ENCODE peak calls at places on chromosomes 6 and 20, in four cellular contexts. One of them, this sample, is unnamed.

GRCh38 chr6:137363805-137364138 is 130.4 kb downstream of the OLIG3 start:
- DNase-seq in B cell: no peak
- DNase-seq in MM.1S: peak
- DNase-seq in HCT116: no peak
- DNase-seq in this sample: peak

GRCh38 chr20:43992885-43993284 is 78.2 kb downstream of the TOX2 start:
- DNase-seq in HCT116: no peak
- DNase-seq in B cell: no peak
- DNase-seq in MM.1S: no peak
- DNase-seq in this sample: no peak

GRCh38 chr6:23728707-23729106 is 397.3 kb upstream of the NRSN1 start:
- DNase-seq in HCT116: no peak
- DNase-seq in B cell: no peak
- DNase-seq in MM.1S: no peak
- DNase-seq in this sample: no peak

GRCh38 chr6:21539621-21540100 is 53.9 kb upstream of the SOX4 start:
- DNase-seq in HCT116: no peak
- DNase-seq in MM.1S: no peak
- DNase-seq in B cell: no peak
- DNase-seq in this sample: no peak

GRCh38 chr6:19538086-19538485 is 299.1 kb upstream of the ID4 start:
- DNase-seq in B cell: no peak
- DNase-seq in HCT116: no peak
- DNase-seq in MM.1S: peak
- DNase-seq in this sample: no peak

GRCh38 chr6:106908386-106908840 is 66.1 kb downstream of the CD24 start:
- DNase-seq in HCT116: no peak
- DNase-seq in B cell: no peak
- DNase-seq in MM.1S: no peak
- DNase-seq in this sample: peak

GRCh38 chr6:149717255-149717587 is 680 bp downstream of the LATS1 start:
- DNase-seq in MM.1S: no peak
- DNase-seq in HCT116: no peak
- DNase-seq in B cell: no peak
- DNase-seq in this sample: no peak

GRCh38 chr20:16922834-16923233 is 174.7 kb downstream of the OTOR start:
- DNase-seq in HCT116: no peak
- DNase-seq in B cell: no peak
- DNase-seq in MM.1S: no peak
- DNase-seq in this sample: no peak

DNA sequence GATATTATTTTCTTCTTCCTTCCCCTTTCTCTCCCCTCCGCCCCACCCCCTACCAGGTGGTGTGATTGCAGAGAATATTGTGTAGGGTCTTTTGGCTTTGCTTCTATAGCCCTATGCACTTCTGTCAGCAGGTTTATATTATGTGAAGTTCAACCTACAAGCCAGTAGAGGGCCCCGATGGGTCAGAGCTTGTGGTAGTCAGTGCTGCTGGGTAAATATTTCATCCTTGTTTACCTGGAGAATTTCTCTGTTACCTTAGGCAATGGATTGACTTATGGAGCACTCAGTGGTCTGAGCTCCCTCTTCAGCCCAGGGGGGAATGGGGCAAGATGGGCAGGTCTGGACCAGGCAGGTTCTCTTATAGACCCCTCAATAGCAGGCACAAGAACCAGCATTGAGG is 720.9 kb downstream of the GRIK2 start:
- DNase-seq in HCT116: peak
- DNase-seq in MM.1S: no peak
- DNase-seq in B cell: no peak
- DNase-seq in this sample: peak
- TF ChIP-seq CTCF in HCT116: peak
- TF ChIP-seq CTCF in MM.1S: peak
- TF ChIP-seq CTCF in B cell: no peak
- TF ChIP-seq CTCF in this sample: peak

DNA sequence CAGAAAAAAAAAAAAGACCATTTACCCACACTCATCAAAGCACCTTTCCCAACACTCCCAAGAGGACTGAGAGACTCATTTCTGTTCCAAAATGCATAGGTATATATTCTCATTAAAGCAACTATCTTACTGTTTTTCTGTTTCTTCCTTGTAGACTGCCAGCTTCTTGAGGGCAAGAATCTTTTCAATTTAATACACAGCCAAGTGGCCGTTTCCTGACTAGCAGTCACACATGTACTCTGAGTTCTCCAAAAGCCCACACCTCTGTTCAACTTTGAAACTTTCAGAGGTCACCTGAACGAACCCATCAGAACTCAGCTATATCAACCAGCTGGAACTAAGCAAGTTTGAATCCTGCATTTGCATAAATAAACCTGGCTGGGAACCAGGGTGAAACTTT is 92.7 kb downstream of the DTNBP1 start:
- DNase-seq in MM.1S: no peak
- DNase-seq in HCT116: no peak
- DNase-seq in B cell: no peak
- DNase-seq in this sample: no peak
- TF ChIP-seq CTCF in MM.1S: no peak
- TF ChIP-seq CTCF in HCT116: no peak
- TF ChIP-seq CTCF in B cell: no peak
- TF ChIP-seq CTCF in this sample: no peak

GRCh38 chr20:63579017-63579705 is 5.1 kb upstream of the HELZ2 start:
- DNase-seq in B cell: no peak
- DNase-seq in HCT116: no peak
- DNase-seq in MM.1S: no peak
- DNase-seq in this sample: no peak

GRCh38 chr20:63577317-63577894 is 3.4 kb upstream of the HELZ2 start:
- DNase-seq in MM.1S: no peak
- DNase-seq in HCT116: no peak
- DNase-seq in B cell: no peak
- DNase-seq in this sample: no peak

GRCh38 chr20:63582382-63583063 is 8.5 kb upstream of the HELZ2 start:
- DNase-seq in MM.1S: no peak
- DNase-seq in B cell: no peak
- DNase-seq in HCT116: no peak
- DNase-seq in this sample: no peak

GRCh38 chr20:63578224-63579016 is 4.4 kb upstream of the HELZ2 start:
- DNase-seq in B cell: no peak
- DNase-seq in HCT116: no peak
- DNase-seq in MM.1S: no peak
- DNase-seq in this sample: no peak

GRCh38 chr20:63580796-63581461 is 6.9 kb upstream of the HELZ2 start:
- DNase-seq in HCT116: peak
- DNase-seq in B cell: peak
- DNase-seq in MM.1S: peak
- DNase-seq in this sample: peak
- TF ChIP-seq CTCF in HCT116: peak
- TF ChIP-seq CTCF in B cell: peak
- TF ChIP-seq CTCF in MM.1S: peak
- TF ChIP-seq CTCF in this sample: peak

GRCh38 chr20:34078540-34078939 is 33.5 kb downstream of the EIF2S2 start:
- DNase-seq in MM.1S: no peak
- DNase-seq in B cell: no peak
- DNase-seq in HCT116: no peak
- DNase-seq in this sample: no peak

GRCh38 chr20:34074101-34074760 is 37.8 kb downstream of the EIF2S2 start:
- DNase-seq in HCT116: no peak
- DNase-seq in MM.1S: no peak
- DNase-seq in B cell: no peak
- DNase-seq in this sample: no peak

GRCh38 chr20:34076952-34077351 is 35.1 kb downstream of the EIF2S2 start:
- DNase-seq in B cell: no peak
- DNase-seq in HCT116: no peak
- DNase-seq in MM.1S: no peak
- DNase-seq in this sample: no peak

GRCh38 chr20:34072778-34073177 is 39.3 kb downstream of the EIF2S2 start:
- DNase-seq in HCT116: no peak
- DNase-seq in MM.1S: no peak
- DNase-seq in B cell: no peak
- DNase-seq in this sample: no peak

GRCh38 chr20:34075647-34076046 is 36.4 kb downstream of the EIF2S2 start:
- DNase-seq in HCT116: no peak
- DNase-seq in MM.1S: no peak
- DNase-seq in B cell: no peak
- DNase-seq in this sample: no peak
- TF ChIP-seq CTCF in HCT116: no peak
- TF ChIP-seq CTCF in MM.1S: peak
- TF ChIP-seq CTCF in B cell: no peak
- TF ChIP-seq CTCF in this sample: no peak

DNA sequence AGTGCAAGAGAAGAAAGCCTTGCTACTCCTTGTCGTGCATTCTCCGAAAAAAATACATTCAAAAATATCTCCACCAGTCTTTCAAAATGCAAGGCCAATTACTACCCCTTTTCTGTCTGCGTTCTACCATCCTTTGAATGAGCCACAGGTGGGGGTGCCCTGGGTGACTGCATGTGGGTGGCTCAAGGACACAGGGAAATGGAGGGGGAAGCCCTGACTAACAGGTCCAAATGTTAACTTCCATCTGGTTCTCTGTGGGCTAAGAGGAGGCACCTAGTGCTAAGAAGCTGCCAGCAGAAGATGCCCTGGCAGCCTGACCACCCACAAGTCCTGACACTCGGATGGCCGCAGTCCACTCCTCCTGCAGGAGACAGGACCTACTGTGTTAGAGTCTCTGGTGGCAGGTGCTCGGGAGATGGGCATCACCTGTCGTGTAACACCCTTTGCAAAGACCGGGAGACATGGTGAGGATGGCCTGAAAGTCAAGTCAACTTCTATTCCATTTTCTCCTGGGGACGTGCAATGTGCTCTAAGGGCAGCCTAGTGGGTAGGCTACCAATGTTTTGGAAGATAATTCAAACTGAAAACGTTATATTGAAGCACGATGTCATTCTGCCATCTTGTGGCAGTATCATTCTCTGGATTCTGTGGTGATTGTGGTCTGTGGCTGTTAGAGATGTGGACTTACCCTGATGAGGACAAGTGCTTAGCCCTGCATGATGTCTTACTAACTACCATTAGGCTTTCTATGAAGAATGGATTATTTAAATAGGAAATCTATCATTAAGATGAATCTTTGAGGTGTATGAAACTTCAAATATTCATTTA is 27.4 kb upstream of the IGF2R start:
- DNase-seq in MM.1S: peak
- DNase-seq in HCT116: peak
- DNase-seq in B cell: no peak
- DNase-seq in this sample: peak
- TF ChIP-seq CTCF in MM.1S: peak
- TF ChIP-seq CTCF in HCT116: peak
- TF ChIP-seq CTCF in B cell: peak
- TF ChIP-seq CTCF in this sample: peak

GRCh38 chr6:17874753-17875152 is 112.7 kb downstream of the KIF13A start:
- DNase-seq in HCT116: no peak
- DNase-seq in MM.1S: no peak
- DNase-seq in B cell: no peak
- DNase-seq in this sample: no peak

GRCh38 chr6:17879224-17879623 is 108.2 kb downstream of the KIF13A start:
- DNase-seq in MM.1S: no peak
- DNase-seq in HCT116: no peak
- DNase-seq in B cell: no peak
- DNase-seq in this sample: no peak

GRCh38 chr6:17878734-17879133 is 108.7 kb downstream of the KIF13A start:
- DNase-seq in MM.1S: no peak
- DNase-seq in HCT116: no peak
- DNase-seq in B cell: no peak
- DNase-seq in this sample: no peak

GRCh38 chr6:17877196-17877889 is 110.1 kb downstream of the KIF13A start:
- DNase-seq in HCT116: no peak
- DNase-seq in B cell: no peak
- DNase-seq in MM.1S: no peak
- DNase-seq in this sample: no peak

DNA sequence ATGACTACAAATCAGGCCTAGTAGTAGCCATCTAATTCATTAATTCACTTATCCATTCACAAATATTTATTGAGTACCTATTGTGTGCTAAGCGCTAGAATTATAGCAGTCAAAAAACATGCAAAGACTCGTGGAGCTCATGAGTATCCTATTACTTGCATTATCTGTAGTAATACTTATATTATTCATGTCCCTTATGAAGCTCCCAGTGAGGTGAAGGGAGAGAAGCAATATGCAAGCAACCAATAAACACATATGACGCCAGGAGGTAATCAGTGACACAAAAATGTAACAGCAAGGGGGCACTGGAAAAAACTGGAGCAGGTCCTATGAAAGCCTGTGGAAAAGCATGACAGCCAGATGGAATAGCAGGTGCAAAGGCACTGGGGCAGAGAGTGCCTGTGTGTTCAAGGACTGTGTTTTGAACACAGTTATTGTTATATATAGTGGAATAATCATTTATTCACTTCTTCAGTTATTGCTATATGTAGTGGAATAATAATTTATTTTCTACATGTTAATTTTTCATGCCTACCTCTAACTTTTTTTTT is 109.5 kb downstream of the KIF13A start:
- DNase-seq in HCT116: no peak
- DNase-seq in B cell: no peak
- DNase-seq in MM.1S: no peak
- DNase-seq in this sample: no peak
- TF ChIP-seq CTCF in HCT116: no peak
- TF ChIP-seq CTCF in B cell: no peak
- TF ChIP-seq CTCF in MM.1S: no peak
- TF ChIP-seq CTCF in this sample: no peak

GRCh38 chr6:7390218-7390878 is 740 bp downstream of the RIOK1 start:
- DNase-seq in MM.1S: no peak
- DNase-seq in B cell: no peak
- DNase-seq in HCT116: no peak
- DNase-seq in this sample: peak
- TF ChIP-seq CTCF in MM.1S: peak
- TF ChIP-seq CTCF in B cell: no peak
- TF ChIP-seq CTCF in HCT116: no peak
- TF ChIP-seq CTCF in this sample: no peak

GRCh38 chr6:52213127-52213526 is 27.0 kb downstream of the IL17A start:
- DNase-seq in MM.1S: peak
- DNase-seq in B cell: no peak
- DNase-seq in HCT116: no peak
- DNase-seq in this sample: no peak
- TF ChIP-seq CTCF in MM.1S: peak
- TF ChIP-seq CTCF in B cell: no peak
- TF ChIP-seq CTCF in HCT116: no peak
- TF ChIP-seq CTCF in this sample: no peak

This sample was measured in GM13976.